ENCODE peak calls at places on chromosome 3, in six cellular contexts. M, R, E, S, Q and K are unnamed samples.

GRCh38 chr3:133592843-133593242 is 19.4 kb downstream of the CDV3 start:
- DNase-seq in M (no peak), R (no peak), E (no peak), S (no peak), Q (peak; percentile 20), K (no peak)

GRCh38 chr3:182382112-182382857 is 411.0 kb upstream of the ATP11B start:
- DNase-seq in M (no peak), R (no peak), E (no peak), S (no peak), Q (no peak), K (no peak)

GRCh38 chr3:66598168-66598567 is 97.3 kb upstream of the LRIG1 start:
- DNase-seq in M (peak; percentile 86), R (peak; percentile 8), E (peak; percentile 51), S (no peak), Q (no peak), K (peak; percentile 61)

GRCh38 chr3:44955917-44956316 is 20.1 kb downstream of the ZDHHC3 start:
- DNase-seq in M (no peak), R (no peak), E (no peak), S (no peak), Q (no peak), K (no peak)

GRCh38 chr3:132006605-132007204 is 28.1 kb downstream of the CPNE4 start:
- DNase-seq in M (peak; percentile 17), R (peak; percentile 2), E (peak; percentile 36), S (no peak), Q (peak; percentile 12), K (peak; percentile 49)

GRCh38 chr3:39780352-39780751 is 29.1 kb upstream of the MYRIP start:
- DNase-seq in M (no peak), R (no peak), E (no peak), S (no peak), Q (no peak), K (no peak)

GRCh38 chr3:37024092-37024491 is 30.8 kb downstream of the MLH1 start:
- DNase-seq in M (peak; percentile 30), R (no peak), E (peak; percentile 44), S (no peak), Q (no peak), K (peak; percentile 29)

GRCh38 chr3:133283958-133284807 is 115.7 kb upstream of the BFSP2 start:
- DNase-seq in M (no peak), R (no peak), E (no peak), S (no peak), Q (no peak), K (no peak)

GRCh38 chr3:64267774-64268604 is 42.7 kb upstream of the PRICKLE2 start:
- DNase-seq in M (peak; percentile 73), R (no peak), E (peak; percentile 77), S (peak; percentile 78), Q (peak; percentile 55), K (peak; percentile 74)